ENCODE peak calls at places on chromosomes 5 and 9, in seven cellular contexts. H is skeletal muscle cell, Y is NCI-H2171 treated with DMSO at 0.1 percent for 48 hours, F is A172, P is mammary epithelial cell, J is GM04504, D is AG08396. C is an unnamed sample.

GRCh38 chr9:38091310-38092199 is 22.5 kb upstream of the SHB start:
- DNase-seq in H (no peak), Y (no peak), F (no peak), P (no peak), J (no peak), D (no peak), C (no peak)

GRCh38 chr9:124266826-124267201 is 9.1 kb downstream of the NEK6 start:
- DNase-seq in H (no peak), Y (no peak), F (no peak), P (no peak), J (no peak), D (no peak), C (no peak)

GRCh38 chr9:122370303-122370702 is 521 bp upstream of the PTGS1 start:
- DNase-seq in H (no peak), Y (no peak), F (no peak), P (no peak), J (no peak), D (no peak), C (no peak)

GRCh38 chr9:113523421-113524141 is 60.1 kb downstream of the RGS3 start:
- DNase-seq in H (peak; percentile 31), Y (no peak), F (no peak), P (no peak), J (no peak), D (peak; percentile 62), C (no peak)

GRCh38 chr5:30401479-30402058 is 791.9 kb upstream of the CDH6 start:
- DNase-seq in H (no peak), Y (peak; percentile 42), F (peak; percentile 28), P (peak; percentile 4), J (no peak), D (peak; percentile 3), C (peak; percentile 5)

GRCh38 chr5:77282337-77283027 is 72.0 kb downstream of the PDE8B start:
- DNase-seq in H (peak; percentile 17), Y (no peak), F (no peak), P (peak; percentile 63), J (peak; percentile 86), D (peak; percentile 71), C (peak; percentile 73)

GRCh38 chr5:154002093-154002492 is 36.6 kb downstream of the FAM114A2 start:
- DNase-seq in H (no peak), Y (no peak), F (no peak), P (no peak), J (no peak), D (no peak), C (no peak)

GRCh38 chr9:129596541-129597328 is 24.2 kb downstream of the C9orf50 start:
- DNase-seq in H (peak; percentile 67), Y (no peak), F (no peak), P (no peak), J (no peak), D (peak; percentile 75), C (no peak)

GRCh38 chr5:146877783-146878470 is 630 bp downstream of the PPP2R2B start:
- DNase-seq in H (no peak), Y (peak; percentile 52), F (peak; percentile 39), P (no peak), J (no peak), D (peak; percentile 39), C (peak; percentile 38)

GRCh38 chr9:131528886-131529505 is 2.1 kb downstream of the UCK1 start:
- DNase-seq in H (no peak), Y (no peak), F (no peak), P (no peak), J (no peak), D (no peak), C (no peak)

GRCh38 chr5:145449794-145450193 is 385.3 kb downstream of the PRELID2 start:
- DNase-seq in H (no peak), Y (no peak), F (no peak), P (no peak), J (no peak), D (no peak), C (no peak)

GRCh38 chr5:932628-933250 is 40.1 kb downstream of the TRIP13 start:
- DNase-seq in H (no peak), Y (no peak), F (no peak), P (no peak), J (no peak), D (peak; percentile 58), C (no peak)